ENCODE peak calls at places on chromosomes 13 and 19, in ten cellular contexts. F, H, S, R, L, Y, P, V, U and O are unnamed samples.

GRCh38 chr13:49386664-49387063 is 57.2 kb downstream of the CAB39L start:
- DNase-seq in F (no peak), H (no peak), S (no peak), R (no peak), L (no peak), Y (no peak), P (no peak), V (no peak), U (no peak), O (no peak)

GRCh38 chr19:58356236-58356970 is 3.1 kb upstream of the A1BG start:
- DNase-seq in F (no peak), H (no peak), S (peak), R (peak), L (no peak), Y (no peak), P (peak), V (peak), U (no peak), O (no peak)

GRCh38 chr19:7722231-7722651 is 9.7 kb downstream of the CLEC4G start:
- DNase-seq in F (no peak), H (no peak), S (no peak), R (no peak), L (no peak), Y (no peak), P (no peak), V (no peak), U (no peak), O (no peak)

GRCh38 chr19:30407310-30407709 is 35.1 kb downstream of the ZNF536 start:
- DNase-seq in F (no peak), H (no peak), S (no peak), R (no peak), L (no peak), Y (no peak), P (no peak), V (no peak), U (no peak), O (no peak)

GRCh38 chr13:108283110-108283509 is 13.6 kb downstream of the TNFSF13B start:
- DNase-seq in F (no peak), H (no peak), S (no peak), R (no peak), L (no peak), Y (no peak), P (no peak), V (peak), U (no peak), O (no peak)

GRCh38 chr13:100035936-100036335 is 53.0 kb upstream of the PCCA start:
- DNase-seq in F (no peak), H (no peak), S (no peak), R (no peak), L (no peak), Y (no peak), P (no peak), V (no peak), U (no peak), O (no peak)

GRCh38 chr13:111626371-111627305 is 306.2 kb downstream of the TEX29 start:
- DNase-seq in F (no peak), H (no peak), S (no peak), R (no peak), L (no peak), Y (no peak), P (no peak), V (no peak), U (no peak), O (peak)

GRCh38 chr19:42436006-42436405 is 6.7 kb downstream of the CXCL17 start:
- DNase-seq in F (no peak), H (no peak), S (no peak), R (peak), L (no peak), Y (no peak), P (peak), V (no peak), U (peak), O (no peak)

GRCh38 chr13:113952983-113953520 is 20.8 kb downstream of the C13orf46 start:
- DNase-seq in F (no peak), H (no peak), S (no peak), R (no peak), L (no peak), Y (no peak), P (no peak), V (no peak), U (no peak), O (peak)

GRCh38 chr13:31394491-31394890 is 194.7 kb downstream of the B3GLCT start:
- DNase-seq in F (no peak), H (no peak), S (no peak), R (peak), L (no peak), Y (peak), P (no peak), V (no peak), U (no peak), O (no peak)

GRCh38 chr19:23774156-23774971 is 15.7 kb upstream of the ZNF681 start:
- DNase-seq in F (no peak), H (no peak), S (peak), R (no peak), L (no peak), Y (no peak), P (peak), V (no peak), U (no peak), O (no peak)